ENCODE peak calls at places on chromosomes 16 and 17, in eight cellular contexts. Z is stimulated activated CD4-positive, alpha-beta T cell treated with anti-CD3 and anti-CD28 coated beads, Interleukin-4, amount 100 ng/mL, for 24 hours; U is heart right ventricle; I is left lobe of liver; L is activated CD4-positive, alpha-beta T cell treated with anti-CD3 and anti-CD28 coated beads, Interleukin-2, amount 50 U/mL, for 4 hours; N is RWPE1; V is omental fat pad; S is T-helper 22 cell. O is an unnamed sample.

GRCh38 chr17:75875940-75876189 is 2.5 kb downstream of the TRIM47 start:
- DNase-seq in V (no peak), I (no peak), N (peak; percentile 84), L (no peak), U (peak; percentile 46), S (no peak), Z (no peak), O (no peak)

GRCh38 chr16:85638695-85639409 is 25.7 kb downstream of the GSE1 start:
- DNase-seq in U (no peak), V (no peak), L (no peak), I (peak; percentile 67), N (no peak), S (no peak), Z (no peak), O (no peak)

GRCh38 chr16:8590161-8590688 is at the start of gene TMEM114:
- DNase-seq in I (no peak), V (no peak), L (no peak), U (no peak), Z (no peak), S (no peak), N (no peak), O (no peak)

GRCh38 chr16:10954903-10955302 is 10.5 kb downstream of the CLEC16A start:
- DNase-seq in S (no peak), L (no peak), Z (no peak), I (no peak), U (no peak), V (no peak), N (no peak), O (no peak)

GRCh38 chr16:27760845-27761176 is 210.9 kb downstream of the KATNIP start:
- DNase-seq in N (no peak), V (no peak), Z (no peak), U (no peak), I (no peak), S (no peak), L (no peak), O (no peak)

GRCh38 chr16:88810868-88811599 is 694 bp downstream of the APRT start:
- DNase-seq in V (no peak), U (peak; percentile 72), I (peak; percentile 72), L (peak; percentile 54), N (peak; percentile 57), S (peak; percentile 53), Z (peak; percentile 68), O (peak; percentile 75)

GRCh38 chr17:63881935-63882601 is at the start of gene GH2:
- DNase-seq in L (peak; percentile 61), V (peak; percentile 35), U (peak; percentile 24), S (peak; percentile 14), Z (peak; percentile 71), I (peak; percentile 55), N (peak; percentile 79), O (peak; percentile 33)

GRCh38 chr17:29358421-29358820 is 31.7 kb upstream of the TAOK1 start:
- DNase-seq in S (no peak), I (no peak), L (no peak), N (no peak), U (no peak), Z (no peak), V (no peak), O (no peak)

GRCh38 chr16:87848676-87849345 is 20.5 kb downstream of the SLC7A5 start:
- DNase-seq in N (no peak), S (no peak), I (peak; percentile 72), L (no peak), Z (no peak), V (no peak), U (no peak), O (no peak)

GRCh38 chr17:78923660-78924453 is 1.3 kb downstream of the TIMP2 start:
- DNase-seq in L (peak; percentile 48), I (no peak), U (peak; percentile 47), N (peak; percentile 93), S (peak; percentile 23), Z (peak; percentile 45), V (no peak), O (peak; percentile 78)

GRCh38 chr17:76515291-76515949 is 14.2 kb upstream of the RHBDF2 start:
- DNase-seq in I (no peak), Z (peak; percentile 86), N (no peak), V (no peak), L (peak; percentile 65), U (peak; percentile 55), S (peak; percentile 85), O (peak; percentile 65)

GRCh38 chr16:22948058-22948602 is 134.2 kb downstream of the HS3ST2 start:
- DNase-seq in L (no peak), N (no peak), I (peak; percentile 44), U (no peak), V (no peak), S (no peak), Z (no peak), O (no peak)

GRCh38 chr17:47864791-47865216 is 13.8 kb upstream of the SP6 start:
- DNase-seq in N (peak; percentile 54), Z (peak; percentile 17), L (no peak), I (no peak), U (no peak), V (no peak), S (no peak), O (no peak)

GRCh38 chr17:56756536-56756935 is 77.2 kb downstream of the C17orf67 start:
- DNase-seq in S (no peak), V (no peak), N (peak; percentile 55), Z (no peak), L (no peak), U (no peak), I (no peak), O (peak; percentile 29)

GRCh38 chr17:67605259-67605912 is 112.3 kb upstream of the NOL11 start:
- DNase-seq in S (no peak), N (no peak), Z (no peak), U (peak; percentile 66), V (no peak), L (no peak), I (peak; percentile 72), O (no peak)

GRCh38 chr16:81555660-81556059 is 111.1 kb downstream of the CMIP start:
- DNase-seq in N (no peak), Z (no peak), U (no peak), S (no peak), L (no peak), V (no peak), I (no peak), O (no peak)

GRCh38 chr17:66964083-66964771 is at the start of gene CACNG4:
- DNase-seq in N (no peak), L (no peak), V (no peak), Z (no peak), U (no peak), S (no peak), I (no peak), O (no peak)

GRCh38 chr16:10040136-10041080 is 141.8 kb downstream of the GRIN2A start:
- DNase-seq in L (no peak), S (no peak), U (no peak), N (no peak), Z (no peak), V (no peak), I (no peak), O (no peak)

GRCh38 chr16:62939687-62940086 is 903.4 kb upstream of the CDH8 start:
- DNase-seq in Z (no peak), I (no peak), V (no peak), U (no peak), L (no peak), S (no peak), N (no peak), O (no peak)

GRCh38 chr16:10620120-10620519 is 39.7 kb upstream of the EMP2 start:
- DNase-seq in S (no peak), I (no peak), Z (no peak), V (no peak), L (no peak), U (no peak), N (no peak), O (no peak)

GRCh38 chr16:25693621-25694020 is 1.9 kb downstream of the HS3ST4 start:
- DNase-seq in I (no peak), L (no peak), N (no peak), Z (no peak), S (no peak), U (no peak), V (no peak), O (no peak)

GRCh38 chr17:7478276-7479138 is 924 bp downstream of the ZBTB4 start:
- DNase-seq in U (peak; percentile 57), V (no peak), S (peak; percentile 63), N (peak; percentile 52), L (peak; percentile 51), I (no peak), Z (peak; percentile 54), O (peak; percentile 38)

GRCh38 chr16:71630808-71631207 is 4.8 kb downstream of the MARVELD3 start:
- DNase-seq in L (no peak), I (no peak), U (no peak), N (peak; percentile 46), S (no peak), V (no peak), Z (no peak), O (no peak)

GRCh38 chr17:44221072-44221861 is 1.8 kb upstream of the UBTF start:
- DNase-seq in Z (peak; percentile 70), L (peak; percentile 37), N (peak; percentile 70), S (peak; percentile 57), U (peak; percentile 86), V (no peak), I (peak; percentile 86), O (peak; percentile 78)

GRCh38 chr16:10668322-10669045 is 26.2 kb downstream of the TEKT5 start:
- DNase-seq in L (no peak), N (peak; percentile 31), S (no peak), V (no peak), I (no peak), Z (peak; percentile 7), U (no peak), O (no peak)

GRCh38 chr16:84356591-84357116 is 11.7 kb upstream of the ATP2C2 start:
- DNase-seq in S (no peak), U (no peak), V (no peak), L (no peak), I (no peak), N (peak; percentile 62), Z (no peak), O (peak; percentile 33)